ENCODE peak calls at places on chromosome 20, in six cellular contexts. One of them, this sample, is unnamed.

GRCh38 chr20:37349517-37350491 is 3.9 kb downstream of the SRC start:
- DNase-seq in activated naive CD8-positive, alpha-beta T cell treated with anti-CD3 and anti-CD28 coated beads, Interleukin-2, amount 50 U/mL, for 24 hours: no peak
- DNase-seq in NCI-H187: no peak
- DNase-seq in posterior cingulate gyrus: peak
- DNase-seq in AML-193: no peak
- DNase-seq in nephron progenitor cell: no peak
- DNase-seq in this sample: no peak

GRCh38 chr20:13271977-13272975 is 51.2 kb downstream of the ISM1 start:
- DNase-seq in NCI-H187: no peak
- DNase-seq in AML-193: no peak
- DNase-seq in posterior cingulate gyrus: no peak
- DNase-seq in activated naive CD8-positive, alpha-beta T cell treated with anti-CD3 and anti-CD28 coated beads, Interleukin-2, amount 50 U/mL, for 24 hours: no peak
- DNase-seq in nephron progenitor cell: no peak
- DNase-seq in this sample: no peak

GRCh38 chr20:63941282-63942060 is 14.7 kb downstream of the UCKL1 start:
- DNase-seq in activated naive CD8-positive, alpha-beta T cell treated with anti-CD3 and anti-CD28 coated beads, Interleukin-2, amount 50 U/mL, for 24 hours: peak
- DNase-seq in nephron progenitor cell: no peak
- DNase-seq in NCI-H187: no peak
- DNase-seq in posterior cingulate gyrus: no peak
- DNase-seq in AML-193: no peak
- DNase-seq in this sample: no peak

GRCh38 chr20:36030143-36030542 is 61.8 kb downstream of the CNBD2 start:
- DNase-seq in AML-193: no peak
- DNase-seq in nephron progenitor cell: no peak
- DNase-seq in posterior cingulate gyrus: no peak
- DNase-seq in NCI-H187: no peak
- DNase-seq in activated naive CD8-positive, alpha-beta T cell treated with anti-CD3 and anti-CD28 coated beads, Interleukin-2, amount 50 U/mL, for 24 hours: no peak
- DNase-seq in this sample: no peak

GRCh38 chr20:38748863-38749153 is 548 bp downstream of the ACTR5 start:
- DNase-seq in nephron progenitor cell: no peak
- DNase-seq in AML-193: no peak
- DNase-seq in activated naive CD8-positive, alpha-beta T cell treated with anti-CD3 and anti-CD28 coated beads, Interleukin-2, amount 50 U/mL, for 24 hours: peak
- DNase-seq in NCI-H187: peak
- DNase-seq in posterior cingulate gyrus: no peak
- DNase-seq in this sample: no peak

GRCh38 chr20:62230276-62230675 is 8.0 kb upstream of the OSBPL2 start:
- DNase-seq in activated naive CD8-positive, alpha-beta T cell treated with anti-CD3 and anti-CD28 coated beads, Interleukin-2, amount 50 U/mL, for 24 hours: no peak
- DNase-seq in posterior cingulate gyrus: no peak
- DNase-seq in NCI-H187: no peak
- DNase-seq in nephron progenitor cell: no peak
- DNase-seq in AML-193: no peak
- DNase-seq in this sample: no peak

GRCh38 chr20:31710423-31711250 is 12.0 kb downstream of the BCL2L1 start:
- DNase-seq in AML-193: no peak
- DNase-seq in posterior cingulate gyrus: no peak
- DNase-seq in nephron progenitor cell: no peak
- DNase-seq in activated naive CD8-positive, alpha-beta T cell treated with anti-CD3 and anti-CD28 coated beads, Interleukin-2, amount 50 U/mL, for 24 hours: no peak
- DNase-seq in NCI-H187: no peak
- DNase-seq in this sample: no peak

GRCh38 chr20:58841539-58842264 is 9.0 kb downstream of the GNAS-AS1 start:
- DNase-seq in NCI-H187: no peak
- DNase-seq in activated naive CD8-positive, alpha-beta T cell treated with anti-CD3 and anti-CD28 coated beads, Interleukin-2, amount 50 U/mL, for 24 hours: no peak
- DNase-seq in nephron progenitor cell: peak
- DNase-seq in AML-193: no peak
- DNase-seq in posterior cingulate gyrus: no peak
- DNase-seq in this sample: no peak

GRCh38 chr20:48826064-48826463 is 1.7 kb downstream of the PREX1 start:
- DNase-seq in nephron progenitor cell: no peak
- DNase-seq in NCI-H187: no peak
- DNase-seq in posterior cingulate gyrus: no peak
- DNase-seq in AML-193: no peak
- DNase-seq in activated naive CD8-positive, alpha-beta T cell treated with anti-CD3 and anti-CD28 coated beads, Interleukin-2, amount 50 U/mL, for 24 hours: no peak
- DNase-seq in this sample: no peak

GRCh38 chr20:20604907-20605306 is 107.5 kb downstream of the RALGAPA2 start:
- DNase-seq in activated naive CD8-positive, alpha-beta T cell treated with anti-CD3 and anti-CD28 coated beads, Interleukin-2, amount 50 U/mL, for 24 hours: no peak
- DNase-seq in posterior cingulate gyrus: no peak
- DNase-seq in AML-193: no peak
- DNase-seq in nephron progenitor cell: no peak
- DNase-seq in NCI-H187: no peak
- DNase-seq in this sample: no peak

GRCh38 chr20:15220778-15221565 is 883.6 kb upstream of the FLRT3 start:
- DNase-seq in activated naive CD8-positive, alpha-beta T cell treated with anti-CD3 and anti-CD28 coated beads, Interleukin-2, amount 50 U/mL, for 24 hours: no peak
- DNase-seq in AML-193: no peak
- DNase-seq in NCI-H187: no peak
- DNase-seq in posterior cingulate gyrus: no peak
- DNase-seq in nephron progenitor cell: no peak
- DNase-seq in this sample: no peak

This sample was measured in HFF-Myc.